ENCODE peak calls at places on chromosomes 7 and 10, in nine cellular contexts. H is sigmoid colon, R is upper lobe of left lung, U is tibial nerve, Q is suprapubic skin, X is A549, S is transverse colon, G is stomach, C is GM12878. A is an unnamed sample.

GRCh38 chr10:130844264-130844761 is 467.2 kb downstream of the TCERG1L start:
- DNase-seq in H (no peak), C (no peak), R (no peak), Q (no peak), X (no peak), S (no peak), U (no peak), G (no peak), A (no peak)

GRCh38 chr7:121151663-121152344 is 163.3 kb downstream of the CPED1 start:
- DNase-seq in H (no peak), X (no peak), U (no peak), Q (no peak), C (no peak), S (no peak), G (no peak), R (no peak), A (no peak)

GRCh38 chr10:116113721-116114501 is 159.1 kb downstream of the GFRA1 start:
- DNase-seq in R (no peak), G (no peak), C (no peak), Q (no peak), X (peak), H (no peak), U (no peak), S (no peak), A (no peak)

GRCh38 chr10:95246582-95247051 is 44.2 kb downstream of the PDLIM1 start:
- DNase-seq in Q (peak), X (peak), U (peak), H (peak), G (peak), R (no peak), S (peak), C (no peak), A (peak)

GRCh38 chr7:26659121-26659520 is 205.3 kb downstream of the SKAP2 start:
- DNase-seq in Q (no peak), H (no peak), G (no peak), C (no peak), X (no peak), R (no peak), U (no peak), S (no peak), A (no peak)

GRCh38 chr10:133163889-133164815 is 4.1 kb downstream of the KNDC1 start:
- DNase-seq in Q (peak), U (no peak), C (no peak), H (peak), R (peak), X (no peak), G (no peak), S (peak), A (no peak)

GRCh38 chr10:103595933-103596726 is 102.6 kb downstream of the NEURL1 start:
- DNase-seq in Q (no peak), C (no peak), X (no peak), G (no peak), S (no peak), R (no peak), H (no peak), U (no peak), A (no peak)

GRCh38 chr10:1548146-1548545 is 189.2 kb downstream of the ADARB2 start:
- DNase-seq in X (no peak), C (no peak), H (no peak), R (no peak), Q (peak), U (no peak), G (peak), S (peak), A (no peak)

GRCh38 chr10:17510242-17510908 is 56.0 kb upstream of the ST8SIA6 start:
- DNase-seq in H (no peak), S (no peak), C (peak), U (no peak), Q (no peak), G (no peak), R (no peak), X (no peak), A (no peak)

GRCh38 chr7:98091523-98091922 is 15.1 kb upstream of the LMTK2 start:
- DNase-seq in R (no peak), G (no peak), U (no peak), Q (peak), H (no peak), C (no peak), X (no peak), S (no peak), A (no peak)

GRCh38 chr10:50992972-50993766 is 81.1 kb upstream of the PRKG1 start:
- DNase-seq in Q (no peak), X (no peak), C (no peak), U (no peak), S (no peak), H (no peak), G (no peak), R (peak), A (no peak)

GRCh38 chr7:73850212-73850611 is 7.9 kb upstream of the METTL27 start:
- DNase-seq in H (no peak), R (no peak), Q (no peak), S (no peak), C (no peak), G (no peak), X (no peak), U (no peak), A (no peak)

GRCh38 chr10:22436893-22437619 is 91.8 kb downstream of the SPAG6 start:
- DNase-seq in H (peak), C (peak), G (peak), X (peak), U (peak), S (peak), Q (peak), R (peak), A (peak)

GRCh38 chr10:21292763-21293517 is 232.5 kb downstream of the SKIDA1 start:
- DNase-seq in X (peak), H (peak), Q (peak), U (peak), G (no peak), S (peak), R (no peak), C (no peak), A (no peak)

GRCh38 chr7:80659120-80660055 is 20.9 kb downstream of the CD36 start:
- DNase-seq in G (no peak), C (no peak), U (no peak), H (no peak), X (peak), R (no peak), Q (no peak), S (no peak), A (no peak)

GRCh38 chr10:112952282-112952991 is 2.4 kb downstream of the TCF7L2 start:
- DNase-seq in G (no peak), H (peak), U (no peak), X (peak), R (peak), C (no peak), Q (no peak), S (peak), A (no peak)

GRCh38 chr7:129779602-129780256 is 168.2 kb downstream of the NRF1 start:
- DNase-seq in R (peak), H (no peak), Q (no peak), S (peak), C (no peak), G (peak), U (no peak), X (no peak), A (no peak)

GRCh38 chr10:17872191-17873091 is 63.3 kb downstream of the MRC1 start:
- DNase-seq in U (no peak), G (no peak), C (no peak), S (peak), R (no peak), X (peak), H (no peak), Q (no peak), A (no peak)

GRCh38 chr10:124173298-124173900 is 80.0 kb upstream of the CHST15 start:
- DNase-seq in G (no peak), Q (no peak), C (no peak), S (no peak), R (no peak), U (no peak), H (no peak), X (no peak), A (no peak)

GRCh38 chr10:124174071-124174566 is 80.7 kb upstream of the CHST15 start:
- DNase-seq in S (no peak), R (peak), Q (no peak), X (no peak), H (no peak), G (no peak), U (no peak), C (no peak), A (no peak)

GRCh38 chr10:124174673-124175645 is 81.6 kb upstream of the CHST15 start:
- DNase-seq in H (no peak), C (no peak), S (no peak), U (no peak), R (no peak), X (no peak), G (no peak), Q (no peak), A (no peak)

GRCh38 chr10:124171561-124171960 is 78.2 kb upstream of the CHST15 start:
- DNase-seq in R (no peak), H (no peak), S (no peak), C (no peak), Q (no peak), G (no peak), U (no peak), X (no peak), A (no peak)

DNA sequence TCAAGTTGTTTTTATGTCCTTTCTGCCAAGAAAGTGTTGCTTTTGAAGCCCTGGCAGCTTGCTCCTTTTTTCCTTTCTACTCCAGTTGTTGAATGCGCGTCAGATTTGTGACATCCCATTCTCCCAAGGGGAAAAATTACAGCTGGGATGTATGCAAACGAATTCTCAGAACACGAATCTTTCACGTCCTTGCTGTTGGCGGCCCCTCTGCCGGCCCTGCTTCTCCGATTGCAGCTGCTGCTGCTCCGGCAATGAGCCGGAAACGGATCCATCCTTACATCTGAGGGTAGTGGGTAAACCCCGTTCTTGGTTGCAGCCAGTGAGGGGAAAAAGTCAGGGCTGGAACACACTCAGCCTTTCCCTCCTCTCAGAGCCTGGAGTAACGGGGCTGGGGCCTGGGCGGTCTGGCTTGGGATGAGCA is 78.9 kb upstream of the CHST15 start:
- DNase-seq in S (no peak), G (no peak), H (no peak), R (no peak), X (no peak), U (no peak), Q (no peak), C (no peak), A (no peak)
- TF ChIP-seq EP300 in S (no peak), G (no peak), H (no peak), R (no peak), X (no peak), U (no peak), Q (no peak), C (no peak), A (no peak)

DNA sequence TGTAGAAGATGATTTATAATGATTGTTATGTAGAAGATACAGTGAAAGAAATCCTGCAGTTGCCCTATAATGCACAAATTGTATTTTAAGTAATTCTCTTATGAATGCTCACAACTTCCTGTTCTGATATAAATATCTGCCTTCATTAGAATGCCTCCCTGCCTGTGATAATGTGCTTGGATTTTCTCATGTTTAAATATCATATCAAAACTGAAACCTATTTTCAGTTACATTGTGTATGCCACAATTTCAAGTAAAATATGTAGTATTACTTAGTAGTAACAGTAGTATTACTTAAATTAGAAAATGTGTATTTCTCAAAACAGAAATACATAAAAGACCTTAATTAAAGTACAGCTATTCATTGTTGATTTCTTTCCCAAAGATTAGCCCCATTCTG is 41.1 kb upstream of the TFEC start:
- DNase-seq in S (no peak), U (no peak), C (no peak), G (no peak), X (no peak), H (no peak), R (no peak), Q (no peak), A (no peak)
- TF ChIP-seq POLR2A in S (no peak), U (no peak), C (no peak), G (no peak), X (no peak), H (no peak), R (no peak), Q (no peak), A (no peak)

DNA sequence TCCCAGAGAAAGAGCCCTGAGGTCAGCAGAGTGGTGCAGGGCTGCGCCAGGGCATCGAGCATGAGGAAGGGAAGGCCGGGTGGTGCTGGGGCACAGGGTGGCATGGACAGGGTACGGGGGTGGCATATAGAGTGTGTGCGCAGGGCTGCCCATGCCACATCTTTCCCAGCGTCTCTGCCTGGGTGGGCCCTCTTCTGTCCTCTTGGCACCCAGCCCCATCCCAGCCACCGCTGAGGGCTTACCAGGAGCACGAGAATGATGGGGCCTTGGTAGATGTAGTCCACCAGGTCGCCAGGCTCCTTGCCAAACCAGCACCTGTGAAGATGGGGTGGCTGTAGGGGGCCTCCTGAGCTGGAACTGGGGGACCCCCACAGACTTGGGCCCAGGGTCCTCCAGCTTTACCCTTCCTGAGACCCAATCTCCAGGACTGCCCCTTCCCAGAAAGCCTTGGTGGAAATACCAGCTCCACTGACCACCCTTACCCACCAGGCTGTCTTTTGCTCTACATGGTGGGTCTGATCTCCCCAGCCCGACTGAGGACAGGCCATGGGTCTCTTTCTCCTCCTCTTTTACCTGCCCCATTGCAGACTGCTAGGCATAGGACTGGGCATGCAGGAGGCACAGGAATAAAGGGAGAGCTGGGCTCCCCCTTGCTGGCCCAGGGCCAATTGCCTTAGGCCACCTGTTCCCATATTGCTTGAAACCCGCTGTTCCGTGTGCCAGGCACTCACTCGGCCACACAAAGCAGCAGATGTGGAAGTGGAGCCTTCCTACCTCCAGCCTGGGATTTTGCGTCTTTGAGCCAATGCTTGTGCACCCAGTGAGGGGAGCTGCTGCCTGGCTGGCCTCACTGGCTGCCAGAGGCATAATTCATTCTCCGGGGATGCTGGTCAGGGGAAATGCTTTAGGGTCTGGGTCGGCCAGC is 21.7 kb downstream of the CRHR2 start:
- DNase-seq in Q (no peak), X (no peak), R (no peak), C (no peak), G (no peak), U (no peak), H (peak), S (no peak), A (no peak)
- TF ChIP-seq EP300 in Q (no peak), X (no peak), R (no peak), C (no peak), G (no peak), U (no peak), H (no peak), S (no peak), A (no peak)

GRCh38 chr10:101816375-101816773 is 1.9 kb downstream of the OGA start:
- DNase-seq in C (no peak), G (no peak), U (no peak), R (no peak), S (no peak), H (no peak), X (no peak), Q (no peak), A (no peak)

GRCh38 chr10:101816913-101817541 is 1.2 kb downstream of the OGA start:
- DNase-seq in U (no peak), R (no peak), H (no peak), G (no peak), C (no peak), S (no peak), X (no peak), Q (no peak), A (no peak)

GRCh38 chr10:101818119-101818957 is at the start of gene OGA:
- DNase-seq in X (peak), R (peak), G (peak), Q (peak), U (peak), S (peak), H (peak), C (peak), A (peak)

GRCh38 chr10:101818958-101819633 is 852 bp upstream of the OGA start:
- DNase-seq in C (no peak), G (no peak), R (no peak), H (no peak), S (peak), X (no peak), Q (no peak), U (no peak), A (no peak)

GRCh38 chr10:101817542-101818118 is 614 bp downstream of the OGA start:
- DNase-seq in S (peak), Q (peak), C (no peak), G (peak), H (peak), R (peak), U (peak), X (peak), A (peak)
- TF ChIP-seq POLR2A in S (peak), Q (peak), C (peak), G (no peak), H (peak), R (peak), U (peak), X (no peak), A (peak)

DNA sequence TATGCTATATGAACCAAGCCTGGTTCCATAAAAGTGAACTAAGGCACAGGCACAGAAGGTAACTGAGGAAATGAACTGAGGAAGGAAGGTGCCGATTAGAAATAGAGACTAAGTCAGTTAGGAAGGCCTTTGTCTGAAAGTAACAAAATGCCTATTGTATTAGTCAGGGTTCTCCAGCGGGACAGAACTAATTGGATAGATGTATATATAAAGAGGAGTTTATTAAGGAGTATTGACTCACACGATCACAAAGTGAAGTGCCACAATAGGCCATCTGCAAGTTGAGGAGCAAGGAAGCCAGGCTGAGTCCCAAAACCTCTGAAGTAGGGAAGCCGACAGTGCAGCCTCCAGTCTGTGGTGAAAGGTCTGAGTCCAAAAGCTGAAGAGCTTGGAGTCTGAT is 13.9 kb upstream of the PLXNA4 start:
- DNase-seq in S (no peak), X (no peak), R (no peak), C (no peak), H (no peak), U (no peak), G (no peak), Q (no peak), A (no peak)
- TF ChIP-seq EP300 in S (no peak), X (no peak), R (no peak), C (no peak), H (no peak), U (no peak), G (no peak), Q (no peak), A (no peak)

DNA sequence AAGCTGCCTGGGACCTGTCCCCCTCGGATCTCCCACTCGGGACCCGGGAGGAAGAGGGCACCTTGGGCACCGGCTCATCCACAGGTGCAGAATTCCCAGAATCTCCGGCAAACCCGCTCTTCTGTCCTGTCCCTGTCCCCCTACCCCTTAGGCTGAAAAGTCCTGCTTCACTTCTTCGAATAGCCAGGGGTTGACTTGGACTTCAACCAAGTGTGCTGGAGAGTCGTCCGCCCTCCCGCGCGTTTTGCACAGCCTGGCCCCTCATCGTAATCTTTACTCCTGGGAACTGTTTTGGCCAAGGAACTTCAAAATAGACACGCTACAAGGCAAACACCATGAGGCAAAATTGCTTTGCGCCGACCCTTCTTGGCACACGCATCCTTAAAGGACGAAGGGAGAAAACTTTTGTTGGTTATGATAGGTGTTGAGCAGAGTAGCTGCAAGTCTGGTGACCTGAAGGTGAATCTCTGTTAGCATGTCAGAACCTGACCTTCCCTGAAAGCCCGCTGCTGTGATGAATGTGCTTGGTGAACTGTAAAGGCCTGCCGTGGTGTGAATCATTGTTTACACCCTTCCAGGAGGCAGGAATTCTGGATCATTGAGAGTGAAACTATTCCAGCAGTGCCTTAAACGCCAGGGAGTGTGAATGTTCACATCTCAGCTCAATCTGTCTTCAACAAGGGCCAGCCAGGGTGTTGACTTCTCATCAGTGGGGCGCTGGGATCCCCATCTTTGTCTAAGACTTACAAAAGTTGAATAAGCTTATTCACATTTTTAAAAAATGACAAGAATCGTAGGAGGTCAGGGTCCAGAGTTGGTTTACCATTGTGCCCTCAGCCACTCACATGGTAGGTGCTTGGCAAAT is 589 bp upstream of the RAPGEF5 start:
- DNase-seq in U (no peak), X (peak), G (no peak), R (no peak), Q (no peak), C (no peak), H (no peak), S (peak), A (no peak)
- TF ChIP-seq POLR2A in U (no peak), X (no peak), G (no peak), R (no peak), Q (no peak), C (no peak), H (no peak), S (peak), A (no peak)

DNA sequence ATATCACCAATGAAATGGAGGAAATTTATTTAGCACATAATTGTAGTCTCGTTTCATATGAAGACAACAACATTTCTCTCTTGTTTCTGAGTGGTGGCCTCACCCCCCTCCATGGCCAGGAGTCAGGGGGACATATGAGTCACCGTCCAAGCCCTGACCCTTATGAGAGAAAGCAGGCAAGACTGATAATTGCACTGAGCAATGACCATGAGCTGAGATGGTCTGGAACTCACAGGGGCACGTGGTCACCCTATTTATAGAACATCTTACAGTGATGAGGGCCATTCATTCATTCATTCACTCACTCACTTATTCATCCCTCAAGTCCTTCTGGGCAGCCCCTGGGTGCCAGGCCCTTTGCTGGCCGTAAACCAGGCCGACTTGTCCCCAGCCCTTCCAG is 102.9 kb downstream of the PTPRE start:
- DNase-seq in U (no peak), G (no peak), H (peak), S (no peak), R (no peak), C (no peak), Q (no peak), X (no peak), A (no peak)
- TF ChIP-seq EP300 in U (no peak), G (no peak), H (no peak), S (no peak), R (no peak), C (no peak), Q (no peak), X (no peak), A (no peak)